ENCODE peak calls at places on chromosomes 4 and X, in five cellular contexts. One of them, this sample, is unnamed.

GRCh38 chr4:37799941-37800554 is 26.4 kb upstream of the PGM2 start:
- DNase-seq in brain microvascular endothelial cell: no peak
- DNase-seq in PC-3: no peak
- DNase-seq in upper lobe of left lung: no peak
- DNase-seq in CD8-positive, alpha-beta memory T cell: no peak
- DNase-seq in this sample: no peak

GRCh38 chr4:111986125-111986524 is 159.1 kb upstream of the FAM241A start:
- DNase-seq in PC-3: no peak
- DNase-seq in CD8-positive, alpha-beta memory T cell: no peak
- DNase-seq in upper lobe of left lung: no peak
- DNase-seq in brain microvascular endothelial cell: no peak
- DNase-seq in this sample: no peak

GRCh38 chrX:11108253-11108941 is 2.7 kb upstream of the HCCS start:
- DNase-seq in brain microvascular endothelial cell: no peak
- DNase-seq in upper lobe of left lung: no peak
- DNase-seq in PC-3: no peak
- DNase-seq in CD8-positive, alpha-beta memory T cell: no peak
- DNase-seq in this sample: no peak

GRCh38 chr4:163694385-163694784 is 199.9 kb downstream of the TMA16 start:
- DNase-seq in upper lobe of left lung: no peak
- DNase-seq in brain microvascular endothelial cell: peak; percentile 65
- DNase-seq in PC-3: peak; percentile 77
- DNase-seq in CD8-positive, alpha-beta memory T cell: no peak
- DNase-seq in this sample: no peak

GRCh38 chrX:7934026-7934425 is 6.8 kb upstream of the PNPLA4 start:
- DNase-seq in CD8-positive, alpha-beta memory T cell: no peak
- DNase-seq in PC-3: no peak
- DNase-seq in brain microvascular endothelial cell: no peak
- DNase-seq in upper lobe of left lung: no peak
- DNase-seq in this sample: no peak

GRCh38 chr4:30757357-30757756 is 37.2 kb downstream of the PCDH7 start:
- DNase-seq in upper lobe of left lung: no peak
- DNase-seq in brain microvascular endothelial cell: peak; percentile 72
- DNase-seq in CD8-positive, alpha-beta memory T cell: no peak
- DNase-seq in PC-3: peak; percentile 91
- DNase-seq in this sample: no peak

GRCh38 chr4:185033950-185034349 is 15.7 kb downstream of the HELT start:
- DNase-seq in PC-3: no peak
- DNase-seq in CD8-positive, alpha-beta memory T cell: no peak
- DNase-seq in brain microvascular endothelial cell: no peak
- DNase-seq in upper lobe of left lung: no peak
- DNase-seq in this sample: no peak

GRCh38 chr4:91826186-91826585 is 477.6 kb upstream of the GRID2 start:
- DNase-seq in upper lobe of left lung: no peak
- DNase-seq in CD8-positive, alpha-beta memory T cell: no peak
- DNase-seq in brain microvascular endothelial cell: peak; percentile 1
- DNase-seq in PC-3: peak; percentile 92
- DNase-seq in this sample: peak; percentile 0

GRCh38 chr4:6256141-6256540 is 13.5 kb upstream of the WFS1 start:
- DNase-seq in brain microvascular endothelial cell: no peak
- DNase-seq in CD8-positive, alpha-beta memory T cell: no peak
- DNase-seq in upper lobe of left lung: no peak
- DNase-seq in PC-3: no peak
- DNase-seq in this sample: no peak

GRCh38 chr4:7252051-7252450 is 59.7 kb downstream of the SORCS2 start:
- DNase-seq in PC-3: no peak
- DNase-seq in CD8-positive, alpha-beta memory T cell: no peak
- DNase-seq in brain microvascular endothelial cell: no peak
- DNase-seq in upper lobe of left lung: no peak
- DNase-seq in this sample: no peak

GRCh38 chrX:103488332-103488731 is 31.0 kb downstream of the RAB40A start:
- DNase-seq in PC-3: peak; percentile 45
- DNase-seq in brain microvascular endothelial cell: no peak
- DNase-seq in CD8-positive, alpha-beta memory T cell: no peak
- DNase-seq in upper lobe of left lung: no peak
- DNase-seq in this sample: no peak

GRCh38 chr4:893276-893994 is 38.7 kb downstream of the GAK start:
- DNase-seq in PC-3: no peak
- DNase-seq in brain microvascular endothelial cell: no peak
- DNase-seq in CD8-positive, alpha-beta memory T cell: no peak
- DNase-seq in upper lobe of left lung: peak; percentile 73
- DNase-seq in this sample: no peak
- H3K36me3 ChIP-seq in PC-3: peaks cover under 1% of the 10 kb centered on the region
- H3K36me3 ChIP-seq in brain microvascular endothelial cell: peaks cover 33% of the 10 kb centered on the region
- H3K36me3 ChIP-seq in CD8-positive, alpha-beta memory T cell: peaks cover 16% of the 10 kb centered on the region
- H3K36me3 ChIP-seq in upper lobe of left lung: peaks cover 10% of the 10 kb centered on the region
- H3K36me3 ChIP-seq in this sample: no peaks in the 10 kb centered on the region

GRCh38 chr4:55027596-55027995 is 97.8 kb downstream of the KDR start:
- DNase-seq in brain microvascular endothelial cell: no peak
- DNase-seq in PC-3: no peak
- DNase-seq in CD8-positive, alpha-beta memory T cell: no peak
- DNase-seq in upper lobe of left lung: no peak
- DNase-seq in this sample: no peak
- H3K36me3 ChIP-seq in brain microvascular endothelial cell: no peaks in the 10 kb centered on the region
- H3K36me3 ChIP-seq in PC-3: no peaks in the 10 kb centered on the region
- H3K36me3 ChIP-seq in CD8-positive, alpha-beta memory T cell: no peaks in the 10 kb centered on the region
- H3K36me3 ChIP-seq in upper lobe of left lung: no peaks in the 10 kb centered on the region
- H3K36me3 ChIP-seq in this sample: no peaks in the 10 kb centered on the region

GRCh38 chrX:111854778-111855490 is 21.0 kb upstream of the TRPC5OS start:
- DNase-seq in CD8-positive, alpha-beta memory T cell: no peak
- DNase-seq in upper lobe of left lung: no peak
- DNase-seq in PC-3: no peak
- DNase-seq in brain microvascular endothelial cell: no peak
- DNase-seq in this sample: peak; percentile 2

GRCh38 chrX:111861605-111862004 is 14.4 kb upstream of the TRPC5OS start:
- DNase-seq in CD8-positive, alpha-beta memory T cell: no peak
- DNase-seq in PC-3: no peak
- DNase-seq in brain microvascular endothelial cell: no peak
- DNase-seq in upper lobe of left lung: no peak
- DNase-seq in this sample: no peak

GRCh38 chrX:111857534-111857933 is 18.4 kb upstream of the TRPC5OS start:
- DNase-seq in CD8-positive, alpha-beta memory T cell: no peak
- DNase-seq in PC-3: no peak
- DNase-seq in upper lobe of left lung: no peak
- DNase-seq in brain microvascular endothelial cell: no peak
- DNase-seq in this sample: no peak
- H3K36me3 ChIP-seq in CD8-positive, alpha-beta memory T cell: no peaks in the 10 kb centered on the region
- H3K36me3 ChIP-seq in PC-3: no peaks in the 10 kb centered on the region
- H3K36me3 ChIP-seq in upper lobe of left lung: no peaks in the 10 kb centered on the region
- H3K36me3 ChIP-seq in brain microvascular endothelial cell: no peaks in the 10 kb centered on the region
- H3K36me3 ChIP-seq in this sample: no peaks in the 10 kb centered on the region

DNA sequence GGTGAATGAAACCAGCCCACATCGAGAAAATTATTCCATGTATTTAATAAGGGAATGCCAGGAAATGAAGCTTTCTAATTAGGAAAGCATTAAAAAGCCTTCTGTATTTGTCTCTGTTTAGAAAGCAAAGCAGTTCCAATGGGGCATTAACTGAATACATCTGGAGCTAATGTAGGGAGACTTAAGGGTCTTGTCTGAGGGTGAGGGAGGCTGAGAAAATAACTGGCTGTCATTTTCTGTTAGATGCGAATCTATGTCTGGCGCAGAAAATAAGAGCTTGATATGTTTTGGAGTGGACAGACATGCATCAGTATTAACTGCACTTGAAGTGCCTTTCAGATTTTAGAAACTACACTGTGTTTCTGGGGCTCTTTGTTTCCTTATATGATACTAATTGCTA is 111.3 kb downstream of the KLHL8 start:
- DNase-seq in CD8-positive, alpha-beta memory T cell: no peak
- DNase-seq in upper lobe of left lung: no peak
- DNase-seq in brain microvascular endothelial cell: no peak
- DNase-seq in PC-3: no peak
- DNase-seq in this sample: no peak
- H3K36me3 ChIP-seq in CD8-positive, alpha-beta memory T cell: peaks cover 4% of the 10 kb centered on the region
- H3K36me3 ChIP-seq in upper lobe of left lung: no peaks in the 10 kb centered on the region
- H3K36me3 ChIP-seq in brain microvascular endothelial cell: no peaks in the 10 kb centered on the region
- H3K36me3 ChIP-seq in PC-3: peaks cover 8% of the 10 kb centered on the region
- H3K36me3 ChIP-seq in this sample: no peaks in the 10 kb centered on the region

DNA sequence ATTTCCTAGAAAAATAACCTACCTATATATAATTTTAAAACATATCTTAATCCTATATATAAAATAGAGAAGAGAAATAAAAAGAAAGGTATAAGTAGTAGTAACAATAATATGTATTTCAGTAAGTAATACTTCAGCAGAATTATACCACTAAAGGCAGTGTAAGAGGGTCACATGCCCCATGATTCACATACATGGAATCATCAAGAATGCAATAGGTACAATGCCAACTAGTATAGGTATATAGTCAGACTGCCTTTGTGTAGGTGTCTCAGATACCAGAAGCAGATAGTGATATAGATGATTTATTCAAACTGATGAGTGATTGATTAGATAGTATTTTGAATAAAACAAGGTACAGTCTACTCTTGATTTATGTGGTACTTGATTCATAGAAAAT is 9.4 kb downstream of the AIMP1 start:
- DNase-seq in PC-3: no peak
- DNase-seq in CD8-positive, alpha-beta memory T cell: no peak
- DNase-seq in brain microvascular endothelial cell: no peak
- DNase-seq in upper lobe of left lung: no peak
- DNase-seq in this sample: no peak
- H3K36me3 ChIP-seq in PC-3: peaks cover 34% of the 10 kb centered on the region
- H3K36me3 ChIP-seq in CD8-positive, alpha-beta memory T cell: peaks cover 24% of the 10 kb centered on the region
- H3K36me3 ChIP-seq in brain microvascular endothelial cell: peaks cover 19% of the 10 kb centered on the region
- H3K36me3 ChIP-seq in upper lobe of left lung: peaks cover 13% of the 10 kb centered on the region
- H3K36me3 ChIP-seq in this sample: peaks cover 47% of the 10 kb centered on the region

GRCh38 chr4:182890202-182890601 is 27.0 kb downstream of the DCTD start:
- DNase-seq in upper lobe of left lung: no peak
- DNase-seq in CD8-positive, alpha-beta memory T cell: no peak
- DNase-seq in PC-3: no peak
- DNase-seq in brain microvascular endothelial cell: no peak
- DNase-seq in this sample: no peak
- H3K36me3 ChIP-seq in upper lobe of left lung: peaks cover 10% of the 10 kb centered on the region
- H3K36me3 ChIP-seq in CD8-positive, alpha-beta memory T cell: peaks cover 27% of the 10 kb centered on the region
- H3K36me3 ChIP-seq in PC-3: peaks cover 15% of the 10 kb centered on the region
- H3K36me3 ChIP-seq in brain microvascular endothelial cell: peaks cover 45% of the 10 kb centered on the region
- H3K36me3 ChIP-seq in this sample: peaks cover 30% of the 10 kb centered on the region